ENCODE peak calls at places on chromosomes 4 and X, in seven cellular contexts. H, L, D, N, F, C and R are unnamed samples.

GRCh38 chrX:40097492-40098263 is at the start of gene BCOR:
- DNase-seq in F (peak), D (peak), C (peak), N (peak), L (peak), H (peak), R (peak)

GRCh38 chr4:38132140-38132673 is 172.0 kb downstream of the PTTG2 start:
- DNase-seq in C (peak), H (peak), L (no peak), D (peak), F (peak), N (no peak), R (peak)

GRCh38 chr4:152929888-152930287 is 6.2 kb upstream of the FHDC1 start:
- DNase-seq in C (no peak), F (no peak), L (no peak), N (no peak), D (no peak), H (no peak), R (no peak)

GRCh38 chrX:44244008-44244407 is 99.5 kb downstream of the EFHC2 start:
- DNase-seq in L (peak), C (peak), H (peak), D (no peak), N (peak), F (no peak), R (peak)

GRCh38 chr4:176789955-176790354 is 2.8 kb downstream of the VEGFC start:
- DNase-seq in C (peak), F (no peak), N (no peak), D (no peak), L (no peak), H (peak), R (peak)

GRCh38 chrX:153032397-153033118 is 23.7 kb upstream of the PNMA3 start:
- DNase-seq in H (peak), C (peak), F (peak), N (peak), D (peak), L (peak), R (peak)

GRCh38 chrX:124401696-124402095 is 55.3 kb downstream of the SH2D1A start:
- DNase-seq in C (no peak), D (no peak), N (no peak), L (no peak), H (no peak), F (no peak), R (no peak)

GRCh38 chr4:11608992-11609391 is 180.3 kb upstream of the HS3ST1 start:
- DNase-seq in D (no peak), F (no peak), N (no peak), C (no peak), H (no peak), L (no peak), R (no peak)

GRCh38 chrX:103155201-103155600 is 59.7 kb upstream of the BEX4 start:
- DNase-seq in N (no peak), L (no peak), C (no peak), F (no peak), H (no peak), D (no peak), R (no peak)

GRCh38 chr4:41318839-41319530 is 62.3 kb downstream of the UCHL1 start:
- DNase-seq in C (peak), L (no peak), F (no peak), D (no peak), N (no peak), H (peak), R (no peak)

GRCh38 chr4:186144180-186144579 is 39.7 kb downstream of the FAM149A start:
- DNase-seq in D (no peak), C (peak), L (no peak), F (no peak), H (no peak), N (peak), R (no peak)

GRCh38 chr4:17613761-17614415 is 553 bp upstream of the MED28 start:
- DNase-seq in L (no peak), D (no peak), C (peak), F (no peak), H (peak), N (peak), R (no peak)

GRCh38 chr4:113328514-113328913 is 279.1 kb downstream of the ANK2 start:
- DNase-seq in N (no peak), F (no peak), H (peak), C (peak), D (peak), L (no peak), R (no peak)

GRCh38 chr4:930827-931193 is 1.3 kb downstream of the GAK start:
- DNase-seq in F (no peak), L (no peak), D (peak), N (no peak), C (no peak), H (no peak), R (no peak)

GRCh38 chr4:30396772-30397475 is 323.2 kb upstream of the PCDH7 start:
- DNase-seq in F (no peak), H (peak), D (no peak), C (no peak), L (no peak), N (no peak), R (no peak)

GRCh38 chr4:183254162-183254561 is 65.9 kb downstream of the CLDN22 start:
- DNase-seq in F (no peak), H (no peak), N (no peak), C (no peak), D (no peak), L (no peak), R (no peak)

GRCh38 chr4:136690363-136690762 is 841.9 kb downstream of the PCDH18 start:
- DNase-seq in D (no peak), H (peak), N (no peak), L (no peak), F (no peak), C (peak), R (no peak)

GRCh38 chr4:31370866-31371465 is 650.8 kb downstream of the PCDH7 start:
- DNase-seq in D (no peak), N (no peak), L (peak), H (peak), C (peak), F (no peak), R (peak)